ENCODE peak calls at places on chromosomes 7 and 10, in seven cellular contexts. X, B, Q, H, T, J and F are unnamed samples.

GRCh38 chr10:25555865-25556264 is 378.2 kb upstream of the MYO3A start:
- DNase-seq in X (no peak), B (no peak), Q (no peak), H (no peak), T (no peak), J (no peak), F (no peak)

GRCh38 chr7:37514520-37514919 is 65.9 kb upstream of the ELMO1 start:
- DNase-seq in X (no peak), B (no peak), Q (no peak), H (no peak), T (no peak), J (no peak), F (no peak)

GRCh38 chr7:27923308-27923980 is 183.5 kb downstream of the TAX1BP1 start:
- DNase-seq in X (no peak), B (no peak), Q (no peak), H (no peak), T (no peak), J (no peak), F (no peak)

GRCh38 chr7:128835790-128836641 is 5.8 kb downstream of the FLNC start:
- DNase-seq in X (peak), B (peak), Q (no peak), H (no peak), T (no peak), J (no peak), F (peak)

GRCh38 chr7:30697716-30698460 is 15.6 kb upstream of the CRHR2 start:
- DNase-seq in X (no peak), B (no peak), Q (no peak), H (no peak), T (no peak), J (no peak), F (no peak)

GRCh38 chr7:127822822-127823508 is 171.0 kb downstream of the SND1 start:
- DNase-seq in X (no peak), B (no peak), Q (no peak), H (no peak), T (no peak), J (no peak), F (no peak)

GRCh38 chr7:4769753-4770152 is 5.7 kb upstream of the AP5Z1 start:
- DNase-seq in X (peak), B (peak), Q (no peak), H (no peak), T (no peak), J (no peak), F (no peak)

GRCh38 chr10:46527241-46527811 is 29.1 kb downstream of the GPRIN2 start:
- DNase-seq in X (no peak), B (no peak), Q (no peak), H (no peak), T (no peak), J (peak), F (no peak)

GRCh38 chr10:132204078-132204780 is 17.5 kb downstream of the DPYSL4 start:
- DNase-seq in X (no peak), B (no peak), Q (no peak), H (no peak), T (no peak), J (no peak), F (no peak)

GRCh38 chr10:88986549-88987242 is 3.9 kb upstream of the FAS start:
- DNase-seq in X (peak), B (peak), Q (no peak), H (no peak), T (no peak), J (no peak), F (no peak)

GRCh38 chr7:141001561-141001960 is 13.2 kb downstream of the MRPS33 start:
- DNase-seq in X (no peak), B (no peak), Q (no peak), H (no peak), T (no peak), J (no peak), F (no peak)

GRCh38 chr10:116767235-116767634 is 24.9 kb upstream of the HSPA12A start:
- DNase-seq in X (no peak), B (peak), Q (no peak), H (no peak), T (no peak), J (no peak), F (no peak)

GRCh38 chr10:82811621-82812020 is 936.6 kb downstream of the NRG3 start:
- DNase-seq in X (no peak), B (no peak), Q (no peak), H (no peak), T (no peak), J (no peak), F (no peak)

GRCh38 chr10:11197266-11197712 is 179.6 kb downstream of the CELF2 start:
- DNase-seq in X (no peak), B (peak), Q (no peak), H (no peak), T (no peak), J (peak), F (peak)

GRCh38 chr10:110355181-110355831 is 50.6 kb upstream of the SMNDC1 start:
- DNase-seq in X (no peak), B (no peak), Q (no peak), H (no peak), T (no peak), J (no peak), F (no peak)

GRCh38 chr7:158238616-158239289 is 348.9 kb downstream of the PTPRN2 start:
- DNase-seq in X (no peak), B (no peak), Q (no peak), H (no peak), T (no peak), J (no peak), F (no peak)

GRCh38 chr7:28140964-28141363 is 39.6 kb downstream of the JAZF1 start:
- DNase-seq in X (no peak), B (peak), Q (no peak), H (no peak), T (no peak), J (no peak), F (no peak)

GRCh38 chr7:122595885-122596284 is 103.0 kb downstream of the RNF133 start:
- DNase-seq in X (no peak), B (no peak), Q (no peak), H (no peak), T (no peak), J (no peak), F (no peak)

GRCh38 chr10:72162978-72163377 is 52.8 kb upstream of the ANAPC16 start:
- DNase-seq in X (peak), B (peak), Q (no peak), H (peak), T (peak), J (no peak), F (no peak)